ENCODE peak calls at places on chromosomes 6 and 20, in nine cellular contexts. One of them, this sample, is unnamed.

GRCh38 chr20:6134592-6134991 is 11.8 kb upstream of the FERMT1 start:
- DNase-seq in mammary epithelial cell: no peak
- DNase-seq in glutamatergic neuron: no peak
- DNase-seq in AG08395: no peak
- DNase-seq in body of pancreas: no peak
- DNase-seq in sciatic nerve: no peak
- DNase-seq in left ventricle myocardium inferior: no peak
- DNase-seq in ascending aorta: no peak
- DNase-seq in DMS79: no peak
- DNase-seq in this sample: no peak

GRCh38 chr6:30060634-30060981 is 457 bp upstream of the POLR1H start:
- DNase-seq in mammary epithelial cell: peak
- DNase-seq in glutamatergic neuron: peak
- DNase-seq in AG08395: peak
- DNase-seq in body of pancreas: peak
- DNase-seq in sciatic nerve: peak
- DNase-seq in left ventricle myocardium inferior: no peak
- DNase-seq in ascending aorta: no peak
- DNase-seq in DMS79: no peak
- DNase-seq in this sample: no peak

GRCh38 chr6:36436466-36436865 is 6.2 kb downstream of the PXT1 start:
- DNase-seq in mammary epithelial cell: no peak
- DNase-seq in glutamatergic neuron: no peak
- DNase-seq in AG08395: peak
- DNase-seq in body of pancreas: no peak
- DNase-seq in sciatic nerve: no peak
- DNase-seq in left ventricle myocardium inferior: no peak
- DNase-seq in ascending aorta: no peak
- DNase-seq in DMS79: no peak
- DNase-seq in this sample: no peak

GRCh38 chr6:116328528-116328903 is 42.2 kb upstream of the DSE start:
- DNase-seq in mammary epithelial cell: no peak
- DNase-seq in glutamatergic neuron: no peak
- DNase-seq in AG08395: peak
- DNase-seq in body of pancreas: no peak
- DNase-seq in sciatic nerve: no peak
- DNase-seq in left ventricle myocardium inferior: no peak
- DNase-seq in ascending aorta: no peak
- DNase-seq in DMS79: no peak
- DNase-seq in this sample: no peak

GRCh38 chr6:154907293-154907692 is 87.8 kb upstream of the TIAM2 start:
- DNase-seq in mammary epithelial cell: no peak
- DNase-seq in glutamatergic neuron: no peak
- DNase-seq in AG08395: peak
- DNase-seq in body of pancreas: no peak
- DNase-seq in sciatic nerve: no peak
- DNase-seq in left ventricle myocardium inferior: no peak
- DNase-seq in ascending aorta: no peak
- DNase-seq in DMS79: no peak
- DNase-seq in this sample: no peak

GRCh38 chr20:8305449-8305978 is 173.4 kb downstream of the PLCB1 start:
- DNase-seq in mammary epithelial cell: peak
- DNase-seq in glutamatergic neuron: peak
- DNase-seq in AG08395: peak
- DNase-seq in body of pancreas: peak
- DNase-seq in sciatic nerve: peak
- DNase-seq in left ventricle myocardium inferior: peak
- DNase-seq in ascending aorta: no peak
- DNase-seq in DMS79: no peak
- DNase-seq in this sample: peak

GRCh38 chr6:42696526-42697267 is 25.7 kb downstream of the PRPH2 start:
- DNase-seq in mammary epithelial cell: no peak
- DNase-seq in glutamatergic neuron: no peak
- DNase-seq in AG08395: peak
- DNase-seq in body of pancreas: no peak
- DNase-seq in sciatic nerve: no peak
- DNase-seq in left ventricle myocardium inferior: no peak
- DNase-seq in ascending aorta: no peak
- DNase-seq in DMS79: no peak
- DNase-seq in this sample: no peak

GRCh38 chr6:167799033-167799933 is 27.4 kb upstream of the AFDN start:
- DNase-seq in mammary epithelial cell: no peak
- DNase-seq in glutamatergic neuron: peak
- DNase-seq in AG08395: no peak
- DNase-seq in body of pancreas: no peak
- DNase-seq in sciatic nerve: no peak
- DNase-seq in left ventricle myocardium inferior: no peak
- DNase-seq in ascending aorta: no peak
- DNase-seq in DMS79: no peak
- DNase-seq in this sample: no peak

GRCh38 chr6:129686941-129687627 is 22.9 kb downstream of the ARHGAP18 start:
- DNase-seq in mammary epithelial cell: peak
- DNase-seq in glutamatergic neuron: no peak
- DNase-seq in AG08395: no peak
- DNase-seq in body of pancreas: no peak
- DNase-seq in sciatic nerve: no peak
- DNase-seq in left ventricle myocardium inferior: no peak
- DNase-seq in ascending aorta: no peak
- DNase-seq in DMS79: no peak
- DNase-seq in this sample: no peak

GRCh38 chr6:21738180-21739094 is 144.9 kb downstream of the SOX4 start:
- DNase-seq in mammary epithelial cell: no peak
- DNase-seq in glutamatergic neuron: no peak
- DNase-seq in AG08395: no peak
- DNase-seq in body of pancreas: no peak
- DNase-seq in sciatic nerve: no peak
- DNase-seq in left ventricle myocardium inferior: no peak
- DNase-seq in ascending aorta: no peak
- DNase-seq in DMS79: peak
- DNase-seq in this sample: peak

GRCh38 chr6:2433686-2434085 is 188.3 kb upstream of the GMDS start:
- DNase-seq in mammary epithelial cell: no peak
- DNase-seq in glutamatergic neuron: no peak
- DNase-seq in AG08395: no peak
- DNase-seq in body of pancreas: no peak
- DNase-seq in sciatic nerve: no peak
- DNase-seq in left ventricle myocardium inferior: no peak
- DNase-seq in ascending aorta: no peak
- DNase-seq in DMS79: no peak
- DNase-seq in this sample: no peak

GRCh38 chr6:108080010-108080780 is 5.7 kb upstream of the OSTM1 start:
- DNase-seq in mammary epithelial cell: peak
- DNase-seq in glutamatergic neuron: no peak
- DNase-seq in AG08395: peak
- DNase-seq in body of pancreas: no peak
- DNase-seq in sciatic nerve: no peak
- DNase-seq in left ventricle myocardium inferior: no peak
- DNase-seq in ascending aorta: no peak
- DNase-seq in DMS79: no peak
- DNase-seq in this sample: peak

GRCh38 chr6:137699036-137699683 is 167.9 kb upstream of the TNFAIP3 start:
- DNase-seq in mammary epithelial cell: no peak
- DNase-seq in glutamatergic neuron: no peak
- DNase-seq in AG08395: peak
- DNase-seq in body of pancreas: no peak
- DNase-seq in sciatic nerve: no peak
- DNase-seq in left ventricle myocardium inferior: no peak
- DNase-seq in ascending aorta: no peak
- DNase-seq in DMS79: no peak
- DNase-seq in this sample: peak

GRCh38 chr20:50395258-50395729 is 114.9 kb upstream of the PTPN1 start:
- DNase-seq in mammary epithelial cell: no peak
- DNase-seq in glutamatergic neuron: no peak
- DNase-seq in AG08395: peak
- DNase-seq in body of pancreas: peak
- DNase-seq in sciatic nerve: no peak
- DNase-seq in left ventricle myocardium inferior: peak
- DNase-seq in ascending aorta: peak
- DNase-seq in DMS79: no peak
- DNase-seq in this sample: no peak

GRCh38 chr6:110999634-111000270 is 17.9 kb downstream of the RPF2 start:
- DNase-seq in mammary epithelial cell: peak
- DNase-seq in glutamatergic neuron: no peak
- DNase-seq in AG08395: peak
- DNase-seq in body of pancreas: no peak
- DNase-seq in sciatic nerve: no peak
- DNase-seq in left ventricle myocardium inferior: no peak
- DNase-seq in ascending aorta: no peak
- DNase-seq in DMS79: peak
- DNase-seq in this sample: peak

GRCh38 chr6:150403458-150404245 is 34.8 kb downstream of the IYD start:
- DNase-seq in mammary epithelial cell: peak
- DNase-seq in glutamatergic neuron: no peak
- DNase-seq in AG08395: peak
- DNase-seq in body of pancreas: no peak
- DNase-seq in sciatic nerve: no peak
- DNase-seq in left ventricle myocardium inferior: no peak
- DNase-seq in ascending aorta: no peak
- DNase-seq in DMS79: no peak
- DNase-seq in this sample: peak

GRCh38 chr20:52200870-52201269 is 9.3 kb upstream of the ZFP64 start:
- DNase-seq in mammary epithelial cell: no peak
- DNase-seq in glutamatergic neuron: no peak
- DNase-seq in AG08395: no peak
- DNase-seq in body of pancreas: no peak
- DNase-seq in sciatic nerve: no peak
- DNase-seq in left ventricle myocardium inferior: no peak
- DNase-seq in ascending aorta: no peak
- DNase-seq in DMS79: peak
- DNase-seq in this sample: no peak

GRCh38 chr20:44540834-44541233 is 19.0 kb upstream of the SERINC3 start:
- DNase-seq in mammary epithelial cell: peak
- DNase-seq in glutamatergic neuron: no peak
- DNase-seq in AG08395: peak
- DNase-seq in body of pancreas: no peak
- DNase-seq in sciatic nerve: no peak
- DNase-seq in left ventricle myocardium inferior: no peak
- DNase-seq in ascending aorta: no peak
- DNase-seq in DMS79: no peak
- DNase-seq in this sample: peak

GRCh38 chr6:129889580-129889979 is 28.5 kb upstream of the TMEM244 start:
- DNase-seq in mammary epithelial cell: peak
- DNase-seq in glutamatergic neuron: no peak
- DNase-seq in AG08395: peak
- DNase-seq in body of pancreas: no peak
- DNase-seq in sciatic nerve: no peak
- DNase-seq in left ventricle myocardium inferior: no peak
- DNase-seq in ascending aorta: no peak
- DNase-seq in DMS79: no peak
- DNase-seq in this sample: no peak

GRCh38 chr6:139149383-139149782 is 14.5 kb downstream of the HECA start:
- DNase-seq in mammary epithelial cell: no peak
- DNase-seq in glutamatergic neuron: no peak
- DNase-seq in AG08395: no peak
- DNase-seq in body of pancreas: no peak
- DNase-seq in sciatic nerve: no peak
- DNase-seq in left ventricle myocardium inferior: no peak
- DNase-seq in ascending aorta: no peak
- DNase-seq in DMS79: no peak
- DNase-seq in this sample: no peak

GRCh38 chr6:110547266-110547964 is 71.0 kb upstream of the SLC22A16 start:
- DNase-seq in mammary epithelial cell: peak
- DNase-seq in glutamatergic neuron: no peak
- DNase-seq in AG08395: peak
- DNase-seq in body of pancreas: no peak
- DNase-seq in sciatic nerve: no peak
- DNase-seq in left ventricle myocardium inferior: no peak
- DNase-seq in ascending aorta: no peak
- DNase-seq in DMS79: no peak
- DNase-seq in this sample: no peak

GRCh38 chr6:137881522-137881886 is 14.4 kb downstream of the TNFAIP3 start:
- DNase-seq in mammary epithelial cell: peak
- DNase-seq in glutamatergic neuron: no peak
- DNase-seq in AG08395: no peak
- DNase-seq in body of pancreas: no peak
- DNase-seq in sciatic nerve: no peak
- DNase-seq in left ventricle myocardium inferior: no peak
- DNase-seq in ascending aorta: no peak
- DNase-seq in DMS79: no peak
- DNase-seq in this sample: no peak

GRCh38 chr6:51648236-51648635 is 439.2 kb downstream of the PKHD1 start:
- DNase-seq in mammary epithelial cell: peak
- DNase-seq in glutamatergic neuron: no peak
- DNase-seq in AG08395: no peak
- DNase-seq in body of pancreas: no peak
- DNase-seq in sciatic nerve: no peak
- DNase-seq in left ventricle myocardium inferior: no peak
- DNase-seq in ascending aorta: no peak
- DNase-seq in DMS79: no peak
- DNase-seq in this sample: no peak

GRCh38 chr6:138609801-138610430 is 110.6 kb upstream of the NHSL1 start:
- DNase-seq in mammary epithelial cell: no peak
- DNase-seq in glutamatergic neuron: no peak
- DNase-seq in AG08395: no peak
- DNase-seq in body of pancreas: no peak
- DNase-seq in sciatic nerve: no peak
- DNase-seq in left ventricle myocardium inferior: no peak
- DNase-seq in ascending aorta: no peak
- DNase-seq in DMS79: no peak
- DNase-seq in this sample: no peak

GRCh38 chr20:24836041-24836533 is 113.0 kb upstream of the CST7 start:
- DNase-seq in mammary epithelial cell: no peak
- DNase-seq in glutamatergic neuron: no peak
- DNase-seq in AG08395: no peak
- DNase-seq in body of pancreas: no peak
- DNase-seq in sciatic nerve: no peak
- DNase-seq in left ventricle myocardium inferior: no peak
- DNase-seq in ascending aorta: no peak
- DNase-seq in DMS79: no peak
- DNase-seq in this sample: no peak

GRCh38 chr6:28474441-28475219 is 31.3 kb upstream of the ZSCAN23 start:
- DNase-seq in mammary epithelial cell: peak
- DNase-seq in glutamatergic neuron: no peak
- DNase-seq in AG08395: peak
- DNase-seq in body of pancreas: no peak
- DNase-seq in sciatic nerve: no peak
- DNase-seq in left ventricle myocardium inferior: no peak
- DNase-seq in ascending aorta: no peak
- DNase-seq in DMS79: no peak
- DNase-seq in this sample: peak

GRCh38 chr20:20466341-20466879 is 98.5 kb downstream of the INSM1 start:
- DNase-seq in mammary epithelial cell: peak
- DNase-seq in glutamatergic neuron: no peak
- DNase-seq in AG08395: peak
- DNase-seq in body of pancreas: no peak
- DNase-seq in sciatic nerve: no peak
- DNase-seq in left ventricle myocardium inferior: no peak
- DNase-seq in ascending aorta: no peak
- DNase-seq in DMS79: no peak
- DNase-seq in this sample: peak

GRCh38 chr6:150670311-150670710 is 70.6 kb downstream of the PLEKHG1 start:
- DNase-seq in mammary epithelial cell: no peak
- DNase-seq in glutamatergic neuron: no peak
- DNase-seq in AG08395: no peak
- DNase-seq in body of pancreas: no peak
- DNase-seq in sciatic nerve: no peak
- DNase-seq in left ventricle myocardium inferior: no peak
- DNase-seq in ascending aorta: no peak
- DNase-seq in DMS79: no peak
- DNase-seq in this sample: no peak

GRCh38 chr6:21107796-21108195 is 485.8 kb upstream of the SOX4 start:
- DNase-seq in mammary epithelial cell: no peak
- DNase-seq in glutamatergic neuron: no peak
- DNase-seq in AG08395: no peak
- DNase-seq in body of pancreas: no peak
- DNase-seq in sciatic nerve: no peak
- DNase-seq in left ventricle myocardium inferior: no peak
- DNase-seq in ascending aorta: no peak
- DNase-seq in DMS79: no peak
- DNase-seq in this sample: no peak

GRCh38 chr6:165574770-165575549 is 88.1 kb downstream of the PDE10A start:
- DNase-seq in mammary epithelial cell: peak
- DNase-seq in glutamatergic neuron: no peak
- DNase-seq in AG08395: no peak
- DNase-seq in body of pancreas: no peak
- DNase-seq in sciatic nerve: no peak
- DNase-seq in left ventricle myocardium inferior: no peak
- DNase-seq in ascending aorta: no peak
- DNase-seq in DMS79: no peak
- DNase-seq in this sample: peak

GRCh38 chr20:47764154-47764734 is 21.0 kb downstream of the SULF2 start:
- DNase-seq in mammary epithelial cell: no peak
- DNase-seq in glutamatergic neuron: no peak
- DNase-seq in AG08395: no peak
- DNase-seq in body of pancreas: no peak
- DNase-seq in sciatic nerve: no peak
- DNase-seq in left ventricle myocardium inferior: no peak
- DNase-seq in ascending aorta: no peak
- DNase-seq in DMS79: no peak
- DNase-seq in this sample: peak

This sample was measured in trophoblast cell.